ENCODE peak calls at places on chromosomes 7 and 10, in four cellular contexts. O, X, C and B are unnamed samples. For H3K4me1, the result is how much of the 10 kb centered on the place peaks cover.

GRCh38 chr7:55439627-55440026 is 74.5 kb downstream of the LANCL2 start:
- DNase-seq in O (peak), X (no peak), C (no peak), B (no peak)

GRCh38 chr7:116327751-116328150 is 117.4 kb downstream of the TES start:
- DNase-seq in O (no peak), X (no peak), C (no peak), B (no peak)

GRCh38 chr10:71476249-71477011 is 79.7 kb downstream of the CDH23 start:
- DNase-seq in O (no peak), X (no peak), C (no peak), B (no peak)

GRCh38 chr10:23095966-23096813 is 811 bp downstream of the MSRB2 start:
- DNase-seq in O (peak), X (peak), C (peak), B (no peak)

GRCh38 chr10:106310596-106310995 is 853.9 kb downstream of the SORCS1 start:
- DNase-seq in O (peak), X (no peak), C (no peak), B (no peak)

GRCh38 chr10:35203744-35204143 is 77.1 kb downstream of the CREM start:
- DNase-seq in O (no peak), X (no peak), C (no peak), B (no peak)

GRCh38 chr7:108196004-108196403 is 65.8 kb upstream of the LAMB4 start:
- DNase-seq in O (no peak), X (no peak), C (no peak), B (no peak)

GRCh38 chr7:142384508-142384922 is 126.7 kb upstream of the PRSS58 start:
- DNase-seq in O (no peak), X (no peak), C (no peak), B (no peak)

GRCh38 chr10:110499796-110500514 is 2.2 kb downstream of the DUSP5 start:
- DNase-seq in O (no peak), X (peak), C (no peak), B (no peak)

GRCh38 chr7:47384755-47385475 is 197.0 kb downstream of the TNS3 start:
- DNase-seq in O (no peak), X (no peak), C (no peak), B (no peak)

GRCh38 chr10:615583-616152 is 73.8 kb downstream of the DIP2C start:
- DNase-seq in O (no peak), X (no peak), C (peak), B (no peak)

GRCh38 chr10:97713351-97713827 is at the start of gene MARVELD1:
- DNase-seq in O (peak), X (peak), C (peak), B (no peak)

GRCh38 chr10:35784751-35785150 is 142.7 kb upstream of the FZD8 start:
- DNase-seq in O (no peak), X (no peak), C (no peak), B (no peak)

GRCh38 chr10:119659951-119660350 is 8.8 kb downstream of the BAG3 start:
- DNase-seq in O (peak), X (peak), C (no peak), B (no peak)

DNA sequence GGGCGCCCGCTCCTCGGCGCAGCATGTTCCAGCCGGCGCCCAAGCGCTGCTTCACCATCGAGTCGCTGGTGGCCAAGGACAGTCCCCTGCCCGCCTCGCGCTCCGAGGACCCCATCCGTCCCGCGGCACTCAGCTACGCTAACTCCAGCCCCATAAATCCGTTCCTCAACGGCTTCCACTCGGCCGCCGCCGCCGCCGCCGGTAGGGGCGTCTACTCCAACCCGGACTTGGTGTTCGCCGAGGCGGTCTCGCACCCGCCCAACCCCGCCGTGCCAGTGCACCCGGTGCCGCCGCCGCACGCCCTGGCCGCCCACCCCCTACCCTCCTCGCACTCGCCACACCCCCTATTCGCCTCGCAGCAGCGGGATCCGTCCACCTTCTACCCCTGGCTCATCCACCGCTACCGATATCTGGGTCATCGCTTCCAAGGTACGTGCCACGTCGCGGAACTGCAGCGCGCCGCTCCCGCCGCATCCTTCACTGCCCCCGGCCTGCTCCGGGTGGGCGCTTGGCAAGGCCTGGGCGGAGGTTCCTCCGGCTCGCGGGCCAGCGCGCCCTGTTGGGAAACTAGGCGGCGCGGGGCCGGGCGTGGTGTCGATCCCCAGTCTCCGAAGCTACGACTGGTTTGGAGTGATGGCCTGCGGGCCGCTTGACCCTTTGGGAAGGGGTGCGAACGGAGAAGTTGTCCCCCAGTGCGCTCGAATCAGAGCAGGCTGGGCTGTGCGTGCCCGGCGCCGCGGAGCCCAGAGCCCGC is 876 bp downstream of the EMX2 start:
- DNase-seq in O (peak), X (peak), C (no peak), B (no peak)
- H3K4me3 ChIP-seq in O (no peak), X (peak), C (no peak), B (peak)

DNA sequence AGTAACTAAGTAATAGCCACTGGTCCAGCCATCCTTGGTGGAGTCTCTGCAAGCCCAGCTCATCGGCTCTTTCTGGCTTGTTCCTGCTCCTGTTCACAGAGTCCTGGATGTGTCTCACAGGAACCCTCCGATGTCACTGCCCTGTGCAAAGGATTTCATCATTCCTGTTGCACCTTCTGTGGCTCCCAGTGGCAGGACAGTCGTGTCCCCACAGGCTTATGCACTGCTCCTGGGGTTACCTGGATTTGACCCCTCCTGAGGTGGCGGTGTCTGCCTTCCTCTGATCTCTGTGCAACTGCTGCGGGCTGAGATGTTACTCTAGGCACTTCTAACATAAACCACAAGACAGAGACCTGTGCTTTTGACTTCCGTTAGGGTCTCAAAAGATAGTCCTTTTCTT is 30.6 kb downstream of the APBB1IP start:
- DNase-seq in O (no peak), X (no peak), C (no peak), B (peak)
- H3K4me1 ChIP-seq in O (under half), X (under half), C (under half), B (under half)

DNA sequence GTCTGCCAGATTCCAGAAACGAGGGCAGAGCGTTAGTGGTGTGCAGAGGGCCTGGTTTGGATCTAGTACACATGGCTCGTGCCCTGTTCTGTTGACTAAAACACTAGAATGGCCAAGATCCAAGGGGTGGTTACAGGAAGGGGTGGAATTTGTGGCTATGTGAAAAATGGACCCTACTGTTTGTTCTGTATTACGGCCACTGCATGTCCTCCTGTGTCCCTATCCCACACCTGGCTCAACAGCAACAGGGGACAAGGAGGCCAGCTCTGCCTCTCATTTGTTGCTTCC is 319.2 kb downstream of the CXCL12 start:
- DNase-seq in O (no peak), X (no peak), C (no peak), B (no peak)
- H3K4me3 ChIP-seq in O (no peak), X (no peak), C (no peak), B (no peak)

DNA sequence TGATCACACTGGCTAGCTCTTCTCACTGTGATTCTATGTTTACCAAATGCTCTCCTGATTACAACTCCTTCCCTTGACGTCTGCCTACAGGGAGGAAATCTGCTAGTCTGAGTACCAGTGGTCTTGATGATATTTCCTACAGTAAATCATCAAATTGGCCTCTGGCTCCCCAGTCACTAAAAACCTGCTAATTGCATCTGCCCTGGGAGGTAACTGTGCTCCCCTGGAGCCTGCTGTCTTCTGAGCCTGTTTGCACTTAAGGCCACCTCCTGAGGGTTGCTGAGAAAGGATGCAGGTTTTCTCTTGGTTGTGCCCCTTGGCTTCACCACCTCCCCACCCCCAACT is 56.0 kb downstream of the ELMO1 start:
- DNase-seq in O (peak), X (no peak), C (no peak), B (no peak)
- H3K4me1 ChIP-seq in O (under half), X (under half), C (under half), B (under half)

DNA sequence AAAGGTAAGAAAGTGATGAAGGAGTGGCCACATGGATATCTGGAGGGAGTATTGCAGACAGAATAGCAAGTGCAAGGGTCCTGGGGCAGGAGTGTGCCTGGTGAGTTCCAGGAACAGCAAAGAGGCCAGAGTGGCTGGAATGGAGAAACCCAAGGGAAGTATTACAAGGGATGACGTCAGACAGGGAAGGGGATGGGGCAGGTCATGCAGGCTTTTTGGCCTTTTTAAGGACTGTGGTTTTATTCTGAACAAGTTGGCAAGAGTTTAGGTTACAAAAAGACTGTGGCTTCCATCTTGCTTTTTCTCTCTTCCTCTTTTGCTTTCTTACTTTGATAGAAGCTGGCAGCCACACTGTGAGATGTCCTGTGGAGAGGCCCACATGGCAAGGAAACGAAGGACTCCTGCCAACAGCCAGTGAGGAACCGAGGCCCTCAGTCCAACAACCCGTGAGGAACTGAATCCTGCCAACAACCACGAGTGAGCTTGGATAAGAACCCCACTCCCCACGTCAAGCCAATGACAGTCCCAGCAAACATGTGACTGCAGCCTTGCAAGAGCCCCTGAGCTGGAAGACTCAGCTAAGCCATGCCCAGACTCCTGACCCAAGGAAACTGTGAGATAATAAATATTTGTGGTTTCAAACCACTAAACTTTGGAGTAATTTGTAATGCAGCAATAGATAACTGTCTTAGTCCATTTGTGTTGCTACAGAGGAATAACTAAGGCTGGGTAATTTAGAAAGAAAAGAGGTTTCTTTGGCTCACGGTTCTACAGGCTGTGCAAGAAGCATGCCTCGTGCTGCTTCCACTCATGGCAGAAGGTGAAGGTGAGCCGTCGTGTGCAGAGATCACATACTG is 19.8 kb upstream of the KDM7A start:
- DNase-seq in O (no peak), X (no peak), C (no peak), B (no peak)
- H3K4me3 ChIP-seq in O (no peak), X (no peak), C (no peak), B (no peak)

GRCh38 chr7:101237206-101238067 is at the start of gene CLDN15:
- DNase-seq in O (no peak), X (peak), C (peak), B (no peak)

GRCh38 chr7:101234636-101235035 is 3.0 kb downstream of the CLDN15 start:
- DNase-seq in O (no peak), X (no peak), C (no peak), B (no peak)

GRCh38 chr7:101235050-101235449 is 2.6 kb downstream of the CLDN15 start:
- DNase-seq in O (peak), X (no peak), C (no peak), B (no peak)

GRCh38 chr7:101235522-101235921 is 2.1 kb downstream of the CLDN15 start:
- DNase-seq in O (no peak), X (no peak), C (no peak), B (no peak)

DNA sequence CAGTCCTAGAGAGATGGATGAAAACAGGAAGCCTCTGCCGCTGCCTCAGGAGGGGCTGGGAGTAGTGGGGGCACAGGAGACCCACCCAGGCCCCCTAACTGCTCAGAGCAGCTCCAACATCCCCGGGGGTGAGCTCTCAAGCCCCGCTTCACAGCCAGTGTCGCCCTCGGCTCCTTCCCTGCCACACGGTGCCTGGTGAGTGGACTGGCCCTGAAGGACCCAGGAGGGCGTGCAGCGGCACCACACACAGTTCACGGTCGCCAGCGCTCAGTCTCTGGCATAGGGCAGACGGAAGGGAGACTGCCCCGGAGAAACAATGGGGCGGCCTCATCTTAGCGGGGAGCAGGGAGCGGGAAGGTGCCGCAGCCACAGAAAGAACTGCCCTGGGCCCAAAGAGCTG is 1.3 kb downstream of the CLDN15 start:
- DNase-seq in O (no peak), X (no peak), C (no peak), B (no peak)
- H3K4me1 ChIP-seq in O (under half), X (under half), C (under half), B (under half)